ENCODE peak calls at places on chromosomes 7 and 10, in ten cellular contexts. Q, Y, F, D, K, P, I, T, O and L are unnamed samples.

GRCh38 chr10:71620642-71621041 is 98.9 kb downstream of the C10orf105 start:
- DNase-seq in Q (no peak), Y (no peak), F (no peak), D (no peak), K (no peak), P (no peak), I (no peak), T (no peak), O (no peak), L (no peak)

GRCh38 chr7:17274551-17275245 is 23.8 kb upstream of the AHR start:
- DNase-seq in Q (no peak), Y (no peak), F (peak; percentile 88), D (no peak), K (peak; percentile 28), P (no peak), I (no peak), T (no peak), O (no peak), L (no peak)

GRCh38 chr10:66747451-66747850 is 178.4 kb upstream of the LRRTM3 start:
- DNase-seq in Q (no peak), Y (peak; percentile 64), F (peak; percentile 97), D (no peak), K (peak; percentile 39), P (no peak), I (no peak), T (no peak), O (no peak), L (no peak)

GRCh38 chr10:119253433-119254174 is 46.2 kb downstream of the GRK5 start:
- DNase-seq in Q (peak; percentile 16), Y (peak; percentile 91), F (peak; percentile 86), D (peak; percentile 91), K (peak; percentile 90), P (no peak), I (peak; percentile 90), T (no peak), O (peak; percentile 74), L (no peak)

GRCh38 chr10:509361-510102 is 179.9 kb downstream of the DIP2C start:
- DNase-seq in Q (no peak), Y (no peak), F (no peak), D (peak; percentile 34), K (no peak), P (no peak), I (no peak), T (no peak), O (no peak), L (no peak)

GRCh38 chr7:8418627-8419245 is 14.7 kb upstream of the NXPH1 start:
- DNase-seq in Q (peak; percentile 36), Y (peak; percentile 16), F (peak; percentile 65), D (no peak), K (peak; percentile 10), P (peak; percentile 55), I (peak; percentile 37), T (peak; percentile 76), O (peak; percentile 22), L (no peak)

GRCh38 chr10:109887272-109887671 is 36.0 kb downstream of the XPNPEP1 start:
- DNase-seq in Q (no peak), Y (no peak), F (peak; percentile 37), D (no peak), K (no peak), P (no peak), I (no peak), T (no peak), O (no peak), L (no peak)

GRCh38 chr10:85786401-85786899 is 580.1 kb downstream of the GRID1 start:
- DNase-seq in Q (no peak), Y (no peak), F (peak; percentile 25), D (no peak), K (no peak), P (no peak), I (no peak), T (peak; percentile 37), O (no peak), L (no peak)

GRCh38 chr10:46234431-46235060 is 52.3 kb upstream of the ANTXRL start:
- DNase-seq in Q (no peak), Y (no peak), F (no peak), D (no peak), K (no peak), P (no peak), I (no peak), T (no peak), O (peak; percentile 9), L (no peak)

GRCh38 chr10:103720328-103720963 is 134.9 kb downstream of the SH3PXD2A start:
- DNase-seq in Q (no peak), Y (no peak), F (no peak), D (no peak), K (no peak), P (no peak), I (no peak), T (no peak), O (no peak), L (no peak)

GRCh38 chr7:155652156-155653124 is 8.0 kb downstream of the RBM33 start:
- DNase-seq in Q (no peak), Y (no peak), F (peak; percentile 61), D (no peak), K (no peak), P (no peak), I (no peak), T (no peak), O (no peak), L (no peak)

GRCh38 chr10:62613429-62613828 is 191.1 kb upstream of the ADO start:
- DNase-seq in Q (no peak), Y (no peak), F (peak; percentile 20), D (no peak), K (no peak), P (no peak), I (no peak), T (no peak), O (no peak), L (no peak)

GRCh38 chr10:76981251-76981650 is 656.4 kb downstream of the KCNMA1 start:
- DNase-seq in Q (no peak), Y (no peak), F (no peak), D (no peak), K (no peak), P (no peak), I (no peak), T (no peak), O (no peak), L (no peak)

GRCh38 chr10:100713049-100713858 is 32.1 kb upstream of the PAX2 start:
- DNase-seq in Q (no peak), Y (no peak), F (peak; percentile 57), D (peak; percentile 58), K (no peak), P (no peak), I (no peak), T (no peak), O (no peak), L (no peak)

GRCh38 chr10:3787001-3787400 is 2.0 kb upstream of the KLF6 start:
- DNase-seq in Q (no peak), Y (no peak), F (no peak), D (no peak), K (no peak), P (no peak), I (no peak), T (no peak), O (no peak), L (no peak)

GRCh38 chr10:64586930-64587503 is 1065.8 kb downstream of the REEP3 start:
- DNase-seq in Q (no peak), Y (no peak), F (no peak), D (no peak), K (no peak), P (no peak), I (no peak), T (no peak), O (no peak), L (no peak)

GRCh38 chr7:146084086-146084485 is 32.5 kb upstream of the CNTNAP2 start:
- DNase-seq in Q (no peak), Y (no peak), F (no peak), D (no peak), K (no peak), P (no peak), I (no peak), T (no peak), O (no peak), L (no peak)

GRCh38 chr7:97342512-97342911 is 225.0 kb downstream of the SDHAF3 start:
- DNase-seq in Q (no peak), Y (no peak), F (no peak), D (no peak), K (no peak), P (no peak), I (no peak), T (no peak), O (no peak), L (no peak)

GRCh38 chr10:11329055-11329673 is 282.3 kb downstream of the USP6NL start:
- DNase-seq in Q (no peak), Y (no peak), F (no peak), D (no peak), K (no peak), P (no peak), I (no peak), T (no peak), O (no peak), L (no peak)

GRCh38 chr7:32515890-32516550 is 20.7 kb downstream of the AVL9 start:
- DNase-seq in Q (no peak), Y (no peak), F (peak; percentile 82), D (no peak), K (no peak), P (no peak), I (no peak), T (no peak), O (no peak), L (peak; percentile 45)

GRCh38 chr7:77813180-77813579 is 14.6 kb downstream of the PHTF2 start:
- DNase-seq in Q (no peak), Y (no peak), F (no peak), D (no peak), K (no peak), P (no peak), I (no peak), T (no peak), O (no peak), L (no peak)

GRCh38 chr7:133820584-133820983 is 306.6 kb upstream of the LRGUK start:
- DNase-seq in Q (no peak), Y (no peak), F (no peak), D (no peak), K (no peak), P (no peak), I (no peak), T (no peak), O (no peak), L (no peak)

GRCh38 chr10:127424594-127425264 is 124.4 kb upstream of the NPS start:
- DNase-seq in Q (no peak), Y (no peak), F (no peak), D (no peak), K (no peak), P (no peak), I (no peak), T (no peak), O (no peak), L (no peak)

GRCh38 chr10:44306147-44306710 is 78.7 kb downstream of the CXCL12 start:
- DNase-seq in Q (no peak), Y (peak; percentile 58), F (peak; percentile 55), D (no peak), K (peak; percentile 24), P (no peak), I (no peak), T (no peak), O (no peak), L (no peak)

GRCh38 chr7:6375346-6376101 is 72.2 kb downstream of the DAGLB start:
- DNase-seq in Q (peak; percentile 18), Y (no peak), F (peak; percentile 33), D (no peak), K (no peak), P (peak; percentile 52), I (no peak), T (no peak), O (peak; percentile 49), L (no peak)

GRCh38 chr10:6878067-6878412 is 298.0 kb upstream of the PRKCQ start:
- DNase-seq in Q (no peak), Y (no peak), F (no peak), D (no peak), K (no peak), P (peak; percentile 17), I (no peak), T (no peak), O (no peak), L (no peak)

GRCh38 chr10:127934383-127934782 is 27.5 kb downstream of the PTPRE start:
- DNase-seq in Q (no peak), Y (no peak), F (no peak), D (no peak), K (no peak), P (no peak), I (no peak), T (no peak), O (no peak), L (no peak)

GRCh38 chr7:107638594-107638993 is 22.0 kb upstream of the SLC26A4 start:
- DNase-seq in Q (no peak), Y (no peak), F (no peak), D (no peak), K (no peak), P (no peak), I (no peak), T (peak; percentile 22), O (no peak), L (no peak)